ENCODE peak calls at places on chromosomes 11 and 22, in ten cellular contexts. W, Y, D, H, S, F, M, A, X and J are unnamed samples.

GRCh38 chr11:102599642-102600261 is 25.4 kb downstream of the MMP20 start:
- DNase-seq in W (peak), Y (no peak), D (no peak), H (peak), S (peak), F (peak), M (no peak), A (no peak), X (peak), J (no peak)

GRCh38 chr11:13667245-13667644 is 1.2 kb upstream of the FAR1 start:
- DNase-seq in W (no peak), Y (peak), D (no peak), H (peak), S (peak), F (no peak), M (no peak), A (no peak), X (no peak), J (no peak)

GRCh38 chr22:25368271-25368670 is 148.8 kb downstream of the CRYBB2 start:
- DNase-seq in W (peak), Y (no peak), D (no peak), H (peak), S (no peak), F (peak), M (no peak), A (peak), X (peak), J (no peak)

GRCh38 chr11:116598036-116598435 is 174.8 kb downstream of the BUD13 start:
- DNase-seq in W (no peak), Y (no peak), D (no peak), H (no peak), S (no peak), F (no peak), M (no peak), A (no peak), X (no peak), J (no peak)

GRCh38 chr11:8094656-8095055 is 13.6 kb downstream of the TUB start:
- DNase-seq in W (no peak), Y (no peak), D (no peak), H (no peak), S (no peak), F (no peak), M (no peak), A (peak), X (no peak), J (no peak)

GRCh38 chr11:130407978-130408377 is 20.4 kb downstream of the ADAMTS8 start:
- DNase-seq in W (peak), Y (no peak), D (no peak), H (peak), S (peak), F (peak), M (no peak), A (no peak), X (no peak), J (no peak)

GRCh38 chr11:68036717-68037239 is 2.0 kb upstream of the TCIRG1 start:
- DNase-seq in W (no peak), Y (no peak), D (peak), H (no peak), S (no peak), F (no peak), M (peak), A (peak), X (no peak), J (peak)

GRCh38 chr11:19344661-19345518 is 104.1 kb upstream of the E2F8 start:
- DNase-seq in W (peak), Y (peak), D (peak), H (peak), S (peak), F (peak), M (no peak), A (peak), X (no peak), J (no peak)

GRCh38 chr11:43580735-43581369 is 99.7 kb upstream of the HSD17B12 start:
- DNase-seq in W (no peak), Y (peak), D (no peak), H (peak), S (no peak), F (no peak), M (no peak), A (no peak), X (no peak), J (no peak)

GRCh38 chr22:44439356-44440223 is 58.4 kb downstream of the RTL6 start:
- DNase-seq in W (no peak), Y (no peak), D (no peak), H (no peak), S (no peak), F (no peak), M (no peak), A (no peak), X (no peak), J (no peak)

GRCh38 chr11:1570001-1570453 is 2.0 kb downstream of the DUSP8 start:
- DNase-seq in W (no peak), Y (no peak), D (no peak), H (no peak), S (no peak), F (no peak), M (peak), A (no peak), X (no peak), J (no peak)

GRCh38 chr11:11916981-11917399 is 75.2 kb downstream of the USP47 start:
- DNase-seq in W (no peak), Y (peak), D (no peak), H (peak), S (peak), F (peak), M (no peak), A (no peak), X (peak), J (no peak)

GRCh38 chr11:122976734-122977454 is 4.7 kb downstream of the BSX start:
- DNase-seq in W (no peak), Y (peak), D (no peak), H (no peak), S (no peak), F (no peak), M (no peak), A (no peak), X (no peak), J (no peak)

GRCh38 chr11:118910309-118911112 is 15.2 kb downstream of the BCL9L start:
- DNase-seq in W (peak), Y (peak), D (peak), H (peak), S (peak), F (peak), M (peak), A (peak), X (peak), J (peak)

GRCh38 chr11:118912742-118913410 is 12.8 kb downstream of the BCL9L start:
- DNase-seq in W (peak), Y (no peak), D (no peak), H (peak), S (peak), F (peak), M (no peak), A (no peak), X (no peak), J (no peak)

GRCh38 chr11:118911113-118911879 is 14.4 kb downstream of the BCL9L start:
- DNase-seq in W (peak), Y (peak), D (no peak), H (peak), S (peak), F (peak), M (no peak), A (no peak), X (no peak), J (no peak)

GRCh38 chr11:118913411-118914125 is 12.2 kb downstream of the BCL9L start:
- DNase-seq in W (no peak), Y (peak), D (peak), H (no peak), S (peak), F (peak), M (no peak), A (no peak), X (no peak), J (peak)

DNA sequence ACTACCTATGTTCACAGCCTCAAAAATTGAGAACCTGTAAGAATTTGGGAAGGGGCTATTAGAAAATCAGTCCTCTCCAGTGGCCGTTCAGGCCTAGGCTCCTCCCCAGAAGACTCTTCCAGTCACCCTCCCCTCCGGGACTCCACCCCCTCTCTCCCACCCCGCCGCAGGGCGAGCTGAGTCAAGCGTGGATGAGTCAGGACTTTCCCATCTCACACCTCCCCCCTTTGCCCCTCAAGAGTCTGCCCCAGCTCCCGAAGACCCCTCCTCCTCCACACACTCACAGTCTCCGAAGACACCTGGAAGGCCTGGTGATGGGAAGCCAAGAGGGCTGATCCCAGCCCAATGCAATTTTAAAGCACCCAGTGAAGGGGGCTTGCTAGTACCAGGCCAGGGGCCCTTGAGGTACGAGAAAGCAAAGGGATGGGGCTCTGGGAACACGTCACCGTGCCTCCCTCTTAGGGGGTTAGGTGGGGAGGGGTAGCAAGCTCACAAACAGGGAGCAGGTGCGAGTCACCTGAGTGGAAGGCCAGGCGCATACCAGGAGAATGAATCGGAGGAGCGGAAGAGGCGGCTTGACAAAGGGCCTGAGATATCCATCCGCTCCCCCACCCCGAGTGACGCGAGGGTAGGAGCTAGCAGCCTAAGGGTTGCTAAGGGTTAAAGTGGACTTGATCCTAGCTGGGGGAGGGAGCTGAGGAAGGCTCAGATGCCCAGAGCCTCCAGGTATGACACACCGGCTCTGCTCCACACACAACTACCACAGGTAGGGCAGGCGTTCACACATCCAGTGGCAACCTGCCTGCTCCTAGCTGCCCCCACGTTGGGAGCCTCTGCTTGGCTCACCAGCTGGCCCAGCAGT is 13.6 kb downstream of the BCL9L start:
- DNase-seq in W (peak), Y (peak), D (no peak), H (peak), S (peak), F (peak), M (peak), A (no peak), X (peak), J (peak)
- H3K27ac ChIP-seq in W (peak), Y (peak), D (peak), H (peak), S (peak), F (peak), M (peak), A (peak), X (peak), J (peak)

DNA sequence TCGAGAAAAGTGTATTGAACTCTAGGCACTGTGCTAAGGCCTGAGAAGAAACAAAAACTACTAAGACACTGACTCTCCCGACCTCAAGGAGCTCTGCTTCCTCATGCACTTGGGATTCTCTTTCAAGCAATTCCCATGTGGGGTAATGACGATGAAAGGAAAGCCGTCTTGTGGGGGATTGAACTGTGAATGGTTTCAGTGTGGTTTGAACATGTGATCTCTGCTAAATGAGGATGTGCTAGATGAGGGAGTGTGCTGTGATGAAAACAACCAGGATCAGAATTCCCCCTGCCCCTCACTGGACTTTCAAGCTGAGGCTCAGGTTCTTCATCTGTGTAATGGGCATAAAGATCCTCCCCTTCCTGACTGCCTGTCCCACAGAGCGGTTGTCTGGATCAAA is 74.9 kb downstream of the DEPDC5 start:
- DNase-seq in W (no peak), Y (no peak), D (no peak), H (no peak), S (peak), F (no peak), M (no peak), A (no peak), X (no peak), J (no peak)
- H3K27ac ChIP-seq in W (peak), Y (no peak), D (no peak), H (no peak), S (peak), F (peak), M (no peak), A (no peak), X (no peak), J (no peak)

GRCh38 chr11:75334976-75335375 is 16.5 kb downstream of the ARRB1 start:
- DNase-seq in W (no peak), Y (peak), D (no peak), H (no peak), S (no peak), F (no peak), M (no peak), A (no peak), X (no peak), J (no peak)
- H3K27ac ChIP-seq in W (no peak), Y (no peak), D (peak), H (no peak), S (no peak), F (no peak), M (no peak), A (peak), X (no peak), J (no peak)

GRCh38 chr11:86390499-86390898 is 15.8 kb downstream of the CCDC81 start:
- DNase-seq in W (no peak), Y (no peak), D (no peak), H (no peak), S (no peak), F (no peak), M (no peak), A (no peak), X (no peak), J (no peak)
- H3K27ac ChIP-seq in W (no peak), Y (no peak), D (no peak), H (no peak), S (no peak), F (no peak), M (no peak), A (no peak), X (no peak), J (no peak)

DNA sequence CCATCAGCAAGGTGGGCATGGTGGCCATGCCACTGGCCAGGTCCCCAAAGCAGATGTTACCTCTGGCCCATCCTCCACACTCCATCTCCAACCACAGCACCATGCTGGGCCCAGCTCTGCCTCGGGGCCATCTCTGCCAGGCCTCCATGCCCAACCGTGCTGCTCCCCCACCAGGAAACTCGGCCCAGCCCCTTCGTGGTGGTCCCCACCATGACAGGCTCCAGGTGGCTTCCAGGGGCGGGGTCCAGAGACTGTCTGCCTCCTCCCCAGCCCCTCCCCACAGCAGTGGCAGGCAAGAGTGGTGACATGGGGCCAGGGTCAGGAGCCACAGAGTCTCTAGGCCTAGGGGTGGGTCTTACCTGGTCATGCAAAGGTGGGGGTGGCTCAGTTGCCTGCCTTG is 27.3 kb downstream of the OR10D3 start:
- DNase-seq in W (no peak), Y (no peak), D (no peak), H (no peak), S (no peak), F (no peak), M (no peak), A (no peak), X (no peak), J (no peak)
- H3K27ac ChIP-seq in W (no peak), Y (no peak), D (no peak), H (no peak), S (no peak), F (no peak), M (no peak), A (no peak), X (no peak), J (no peak)

GRCh38 chr22:42217752-42218280 is 52.6 kb downstream of the TCF20 start:
- DNase-seq in W (no peak), Y (peak), D (no peak), H (peak), S (no peak), F (no peak), M (no peak), A (no peak), X (no peak), J (no peak)

GRCh38 chr22:42217019-42217751 is 53.3 kb downstream of the TCF20 start:
- DNase-seq in W (peak), Y (no peak), D (no peak), H (peak), S (no peak), F (no peak), M (no peak), A (no peak), X (no peak), J (no peak)

DNA sequence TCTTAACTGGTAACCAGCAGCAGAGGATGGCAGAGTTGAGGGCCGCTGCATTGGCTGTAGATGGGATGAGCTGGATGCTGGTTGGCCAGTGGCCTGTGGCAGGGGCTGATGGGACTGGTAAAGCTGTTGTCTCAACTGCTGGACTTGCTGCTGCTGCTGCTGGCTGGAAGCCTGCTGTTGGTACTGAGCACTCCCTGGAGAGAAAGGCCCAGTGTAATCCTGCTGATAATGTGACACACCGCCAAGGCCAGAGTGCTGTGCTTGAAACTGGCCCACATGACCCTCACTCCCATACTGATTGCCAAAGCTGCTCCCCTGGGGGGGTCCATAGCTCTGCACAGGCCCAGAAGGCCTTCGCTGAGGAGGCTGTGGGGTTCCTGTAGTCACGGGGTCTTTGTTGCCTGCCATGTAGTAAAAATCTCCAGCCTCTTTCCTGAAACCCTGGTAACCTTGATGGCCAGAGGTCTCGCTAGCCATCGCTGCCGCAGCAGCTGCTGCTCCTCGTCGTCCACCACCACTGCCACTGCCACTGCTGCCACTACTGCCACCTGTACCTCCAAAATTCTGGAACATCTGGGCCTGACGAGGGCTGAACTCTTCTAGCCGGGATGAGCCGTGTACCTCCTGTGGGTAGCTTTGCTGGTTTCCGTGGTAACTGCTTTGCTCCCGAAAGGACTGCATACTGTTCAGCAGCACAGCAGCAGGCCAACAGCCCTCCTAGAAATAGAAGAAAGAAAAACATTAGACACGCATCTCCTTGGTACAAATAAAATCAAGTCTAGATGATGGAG is 55.6 kb downstream of the TCF20 start:
- DNase-seq in W (no peak), Y (peak), D (no peak), H (no peak), S (no peak), F (no peak), M (no peak), A (no peak), X (no peak), J (no peak)
- H3K27ac ChIP-seq in W (no peak), Y (no peak), D (no peak), H (no peak), S (no peak), F (no peak), M (no peak), A (no peak), X (no peak), J (no peak)

GRCh38 chr22:31748490-31748889 is 1.4 kb downstream of the PRR14L start:
- DNase-seq in W (no peak), Y (peak), D (no peak), H (no peak), S (no peak), F (peak), M (no peak), A (no peak), X (no peak), J (no peak)

GRCh38 chr22:31752096-31752847 is 1.5 kb upstream of the DEPDC5 start:
- DNase-seq in W (no peak), Y (no peak), D (no peak), H (no peak), S (no peak), F (no peak), M (no peak), A (no peak), X (no peak), J (no peak)

GRCh38 chr22:31753005-31753633 is 700 bp upstream of the DEPDC5 start:
- DNase-seq in W (peak), Y (peak), D (peak), H (no peak), S (no peak), F (peak), M (peak), A (peak), X (no peak), J (peak)

GRCh38 chr22:31749636-31750364 is at the start of gene PRR14L:
- DNase-seq in W (peak), Y (peak), D (peak), H (peak), S (peak), F (peak), M (peak), A (peak), X (peak), J (peak)

GRCh38 chr22:31750365-31751284 is 693 bp upstream of the PRR14L start:
- DNase-seq in W (no peak), Y (no peak), D (no peak), H (no peak), S (no peak), F (no peak), M (no peak), A (no peak), X (no peak), J (no peak)
- H3K27ac ChIP-seq in W (peak), Y (no peak), D (peak), H (peak), S (no peak), F (no peak), M (peak), A (peak), X (peak), J (peak)

GRCh38 chr11:14764899-14765527 is 121.4 kb downstream of the PDE3B start:
- DNase-seq in W (no peak), Y (no peak), D (no peak), H (peak), S (peak), F (peak), M (no peak), A (no peak), X (no peak), J (no peak)
- H3K27ac ChIP-seq in W (no peak), Y (no peak), D (no peak), H (no peak), S (no peak), F (no peak), M (no peak), A (no peak), X (no peak), J (peak)